ENCODE peak calls at places on chromosomes 13 and 19, in ten cellular contexts. K, O, Y, R, I, S, M, C, W and B are unnamed samples.

GRCh38 chr13:77345150-77345780 is 18.4 kb upstream of the MYCBP2 start:
- DNase-seq in K (no peak), O (no peak), Y (no peak), R (no peak), I (peak; percentile 20), S (no peak), M (no peak), C (no peak), W (no peak), B (no peak)

GRCh38 chr19:33332248-33332647 is 29.9 kb upstream of the CEBPA start:
- DNase-seq in K (no peak), O (no peak), Y (no peak), R (no peak), I (no peak), S (no peak), M (no peak), C (no peak), W (no peak), B (no peak)

GRCh38 chr13:25300861-25301346 is 521 bp upstream of the NUP58 start:
- DNase-seq in K (no peak), O (peak; percentile 5), Y (no peak), R (no peak), I (no peak), S (peak; percentile 25), M (peak; percentile 24), C (no peak), W (no peak), B (no peak)

GRCh38 chr19:812819-813358 is 8.9 kb downstream of the PLPPR3 start:
- DNase-seq in K (no peak), O (no peak), Y (no peak), R (no peak), I (no peak), S (no peak), M (no peak), C (no peak), W (no peak), B (no peak)

GRCh38 chr13:60230593-60230992 is 66.9 kb upstream of the DIAPH3 start:
- DNase-seq in K (peak; percentile 18), O (no peak), Y (peak; percentile 1), R (peak; percentile 4), I (no peak), S (no peak), M (no peak), C (no peak), W (no peak), B (peak; percentile 35)

GRCh38 chr19:2474232-2475017 is 1.5 kb upstream of the GADD45B start:
- DNase-seq in K (peak; percentile 90), O (peak; percentile 95), Y (peak; percentile 87), R (peak; percentile 81), I (peak; percentile 90), S (peak; percentile 81), M (peak; percentile 86), C (peak; percentile 87), W (no peak), B (peak; percentile 91)

GRCh38 chr13:109344552-109345157 is 441.7 kb downstream of the IRS2 start:
- DNase-seq in K (peak; percentile 64), O (no peak), Y (peak; percentile 82), R (peak; percentile 58), I (no peak), S (no peak), M (no peak), C (no peak), W (no peak), B (peak; percentile 50)

GRCh38 chr19:19597809-19598306 is 20.6 kb downstream of the PBX4 start:
- DNase-seq in K (peak; percentile 29), O (no peak), Y (no peak), R (no peak), I (no peak), S (no peak), M (no peak), C (no peak), W (peak; percentile 99), B (no peak)

GRCh38 chr13:20416223-20416622 is 109.4 kb downstream of the CRYL1 start:
- DNase-seq in K (no peak), O (no peak), Y (no peak), R (no peak), I (no peak), S (no peak), M (no peak), C (no peak), W (no peak), B (no peak)

GRCh38 chr19:6362024-6362344 is 653 bp downstream of the CLPP start:
- DNase-seq in K (no peak), O (no peak), Y (no peak), R (no peak), I (no peak), S (peak; percentile 31), M (no peak), C (no peak), W (no peak), B (peak; percentile 33)

GRCh38 chr13:93338030-93338429 is 111.4 kb downstream of the GPC6 start:
- DNase-seq in K (no peak), O (no peak), Y (no peak), R (no peak), I (no peak), S (no peak), M (no peak), C (no peak), W (no peak), B (no peak)

GRCh38 chr13:95100525-95101121 is 200.6 kb downstream of the ABCC4 start:
- DNase-seq in K (peak; percentile 91), O (peak; percentile 63), Y (peak; percentile 77), R (peak; percentile 94), I (no peak), S (no peak), M (no peak), C (no peak), W (peak; percentile 21), B (no peak)
- H3K4me3 ChIP-seq in K (no peak overlapping the region), O (no peak overlapping the region), Y (no peak overlapping the region), R (no peak overlapping the region), I (no peak overlapping the region), S (no peak overlapping the region), M (no peak overlapping the region), C (no peak overlapping the region), W (no peak overlapping the region), B (no peak overlapping the region)

GRCh38 chr19:11798391-11799296 is at the start of gene ZNF491:
- DNase-seq in K (peak; percentile 87), O (peak; percentile 99), Y (peak; percentile 87), R (peak; percentile 92), I (peak; percentile 94), S (peak; percentile 94), M (peak; percentile 93), C (peak; percentile 89), W (no peak), B (peak; percentile 85)

GRCh38 chr19:11792942-11793341 is 5.4 kb upstream of the ZNF491 start:
- DNase-seq in K (no peak), O (no peak), Y (no peak), R (no peak), I (no peak), S (no peak), M (no peak), C (no peak), W (no peak), B (no peak)

GRCh38 chr19:11797491-11797890 is 832 bp upstream of the ZNF491 start:
- DNase-seq in K (peak; percentile 93), O (peak; percentile 88), Y (peak; percentile 87), R (peak; percentile 90), I (peak; percentile 90), S (peak; percentile 93), M (peak; percentile 85), C (peak; percentile 91), W (peak; percentile 54), B (peak; percentile 89)
- H3K4me3 ChIP-seq in K (no peak overlapping the region), O (peak overlapping the region; percentile 61), Y (no peak overlapping the region), R (no peak overlapping the region), I (peak overlapping the region; percentile 75), S (no peak overlapping the region), M (peak overlapping the region; percentile 92), C (no peak overlapping the region), W (no peak overlapping the region), B (no peak overlapping the region)

GRCh38 chr13:69234171-69234570 is 873.5 kb upstream of the ATXN8OS start:
- DNase-seq in K (no peak), O (no peak), Y (no peak), R (no peak), I (no peak), S (no peak), M (no peak), C (no peak), W (no peak), B (no peak)
- H3K4me3 ChIP-seq in K (no peak overlapping the region), O (no peak overlapping the region), Y (no peak overlapping the region), R (no peak overlapping the region), I (no peak overlapping the region), S (no peak overlapping the region), M (no peak overlapping the region), C (no peak overlapping the region), W (no peak overlapping the region), B (no peak overlapping the region)

GRCh38 chr13:55190996-55191395 is 1949.7 kb upstream of the PRR20A start:
- DNase-seq in K (no peak), O (no peak), Y (no peak), R (no peak), I (no peak), S (no peak), M (no peak), C (no peak), W (no peak), B (no peak)
- H3K4me3 ChIP-seq in K (no peak overlapping the region), O (no peak overlapping the region), Y (no peak overlapping the region), R (no peak overlapping the region), I (no peak overlapping the region), S (no peak overlapping the region), M (no peak overlapping the region), C (no peak overlapping the region), W (no peak overlapping the region), B (no peak overlapping the region)